ENCODE peak calls at places on chromosomes 16 and 17, in five cellular contexts. C is lung, P is choroid plexus epithelial cell, N is A673, O is epithelial cell of esophagus. W is an unnamed sample.

GRCh38 chr16:27408602-27409031 is 6.6 kb downstream of the IL21R start:
- DNase-seq in C (no peak), P (no peak), N (no peak), O (peak; percentile 62), W (no peak)

GRCh38 chr17:49906511-49907136 is 58.8 kb upstream of the TAC4 start:
- DNase-seq in C (no peak), P (no peak), N (no peak), O (no peak), W (no peak)

GRCh38 chr17:66190738-66191606 is 961 bp downstream of the CEP112 start:
- DNase-seq in C (no peak), P (peak; percentile 84), N (peak; percentile 22), O (peak; percentile 6), W (no peak)

GRCh38 chr17:80297996-80298560 is 37.4 kb downstream of the RNF213 start:
- DNase-seq in C (no peak), P (no peak), N (no peak), O (no peak), W (no peak)

GRCh38 chr16:78515421-78515820 is 416.0 kb downstream of the WWOX start:
- DNase-seq in C (no peak), P (no peak), N (no peak), O (no peak), W (no peak)

GRCh38 chr16:54342001-54342776 is 55.6 kb upstream of the IRX3 start:
- DNase-seq in C (peak; percentile 67), P (peak; percentile 36), N (peak; percentile 8), O (peak; percentile 55), W (no peak)

GRCh38 chr16:79476580-79476979 is 124.0 kb downstream of the MAF start:
- DNase-seq in C (no peak), P (no peak), N (no peak), O (no peak), W (no peak)

GRCh38 chr17:17523714-17524075 is 27.5 kb upstream of the RASD1 start:
- DNase-seq in C (no peak), P (peak; percentile 81), N (no peak), O (no peak), W (no peak)

GRCh38 chr17:76904116-76904515 is 35.9 kb downstream of the MGAT5B start:
- DNase-seq in C (no peak), P (no peak), N (no peak), O (no peak), W (no peak)

GRCh38 chr16:86406056-86406455 is 104.3 kb upstream of the FOXF1 start:
- DNase-seq in C (no peak), P (peak; percentile 36), N (no peak), O (no peak), W (no peak)

GRCh38 chr17:38705803-38706624 is 941 bp downstream of the MLLT6 start:
- DNase-seq in C (no peak), P (no peak), N (peak; percentile 44), O (peak; percentile 29), W (no peak)

GRCh38 chr17:41437769-41438168 is 3.0 kb downstream of the KRT38 start:
- DNase-seq in C (no peak), P (no peak), N (no peak), O (no peak), W (no peak)

GRCh38 chr17:57523926-57524634 is 221.0 kb downstream of the CCDC182 start:
- DNase-seq in C (peak; percentile 63), P (peak; percentile 47), N (no peak), O (peak; percentile 96), W (no peak)

GRCh38 chr17:66115246-66115645 is 76.7 kb downstream of the CEP112 start:
- DNase-seq in C (no peak), P (peak; percentile 62), N (no peak), O (no peak), W (no peak)

GRCh38 chr17:56593741-56594527 is 435 bp downstream of the NOG start:
- DNase-seq in C (peak; percentile 63), P (peak; percentile 61), N (peak; percentile 65), O (peak; percentile 73), W (peak; percentile 40)

GRCh38 chr17:7235693-7236665 is 1.7 kb upstream of the DVL2 start:
- DNase-seq in C (no peak), P (peak; percentile 62), N (no peak), O (peak; percentile 66), W (no peak)

GRCh38 chr17:34371405-34371804 is 8.4 kb upstream of the CCL1 start:
- DNase-seq in C (no peak), P (no peak), N (no peak), O (no peak), W (no peak)

DNA sequence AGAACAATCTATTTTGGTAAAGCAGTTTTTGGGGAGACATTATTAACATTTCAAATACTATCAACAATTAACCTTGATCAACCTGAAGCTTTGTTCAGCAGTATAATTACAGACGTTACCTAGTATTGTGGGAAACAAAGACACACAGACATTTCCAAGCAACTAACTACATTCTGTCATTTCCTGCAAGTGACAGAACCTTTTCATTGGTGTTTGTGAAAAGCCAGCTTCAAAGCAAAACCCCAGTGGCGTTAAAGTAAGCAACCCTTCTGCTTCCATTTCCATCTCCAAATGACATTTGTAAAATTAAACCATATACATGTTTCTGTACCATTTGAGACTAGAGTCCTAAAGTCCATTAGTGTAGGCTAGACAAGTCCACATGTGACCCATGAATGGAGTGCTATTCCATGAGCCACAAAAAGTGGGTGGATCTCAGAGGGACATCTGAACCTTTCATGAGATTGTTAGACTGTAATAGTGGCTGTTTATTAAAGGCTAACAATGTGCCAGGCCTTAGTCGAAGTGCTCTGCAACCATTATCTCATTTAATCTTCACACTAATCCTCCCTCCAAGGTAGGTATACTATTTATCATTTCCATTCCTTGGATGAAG is 101.2 kb downstream of the SSH2 start:
- DNase-seq in C (no peak), P (no peak), N (no peak), O (no peak), W (no peak)
- TF ChIP-seq CTCF in C (no peak), P (no peak), N (no peak), O (no peak), W (no peak)

DNA sequence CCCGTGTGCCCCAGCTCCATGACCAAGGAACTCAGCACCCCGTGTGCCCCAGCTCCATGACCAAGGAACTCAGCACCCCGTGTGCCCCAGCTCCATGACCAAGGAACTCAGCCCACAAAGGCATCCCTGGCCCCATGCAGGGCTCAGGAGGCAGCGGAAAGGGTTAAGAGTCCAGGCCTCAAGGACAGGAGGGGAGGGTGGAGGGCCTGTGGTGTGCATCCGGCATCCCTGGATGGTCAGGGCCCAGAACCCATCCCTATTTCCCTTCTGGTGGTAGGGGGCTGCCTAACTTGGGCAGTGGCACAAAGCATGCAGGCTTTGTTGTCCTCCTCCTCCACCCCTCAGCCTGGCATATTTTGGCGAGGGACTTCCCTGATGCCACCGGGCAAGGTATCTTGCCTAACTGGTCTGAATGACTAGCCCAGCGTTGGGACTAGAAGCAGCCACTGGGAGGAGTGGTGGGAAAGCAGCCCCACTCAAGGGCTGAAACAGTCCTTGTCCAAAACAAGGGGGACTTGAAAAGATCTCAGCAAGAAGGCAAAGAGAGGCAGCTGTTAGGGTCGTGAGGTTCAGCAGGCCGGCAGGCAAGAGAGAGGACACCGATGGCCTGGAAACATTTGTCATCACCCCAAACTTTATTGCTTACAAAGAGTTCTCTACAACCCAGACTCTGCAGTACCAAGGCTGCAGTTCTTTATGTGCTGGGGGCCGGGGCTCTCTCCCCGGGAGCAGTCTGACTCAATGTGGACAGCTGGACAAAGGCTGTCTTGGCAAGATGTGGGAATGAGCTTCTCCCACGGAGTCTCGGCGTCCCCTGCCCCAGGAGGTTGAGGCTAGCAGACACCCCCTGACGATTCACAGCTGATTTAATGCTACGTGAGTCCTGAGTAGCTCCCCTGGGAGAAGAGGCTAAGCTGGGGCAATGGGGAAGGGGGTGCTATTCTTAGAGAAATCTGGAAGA is 902 bp upstream of the SPATA32 start:
- DNase-seq in C (no peak), P (peak; percentile 86), N (no peak), O (peak; percentile 56), W (no peak)
- TF ChIP-seq CTCF in C (no peak), P (peak; percentile 43), N (no peak), O (peak; percentile 39), W (no peak)

GRCh38 chr16:28946681-28947080 is 4.1 kb upstream of the NFATC2IP start:
- DNase-seq in C (no peak), P (no peak), N (no peak), O (no peak), W (no peak)

GRCh38 chr16:28951410-28951943 is 740 bp downstream of the NFATC2IP start:
- DNase-seq in C (peak; percentile 43), P (no peak), N (no peak), O (peak; percentile 33), W (no peak)

DNA sequence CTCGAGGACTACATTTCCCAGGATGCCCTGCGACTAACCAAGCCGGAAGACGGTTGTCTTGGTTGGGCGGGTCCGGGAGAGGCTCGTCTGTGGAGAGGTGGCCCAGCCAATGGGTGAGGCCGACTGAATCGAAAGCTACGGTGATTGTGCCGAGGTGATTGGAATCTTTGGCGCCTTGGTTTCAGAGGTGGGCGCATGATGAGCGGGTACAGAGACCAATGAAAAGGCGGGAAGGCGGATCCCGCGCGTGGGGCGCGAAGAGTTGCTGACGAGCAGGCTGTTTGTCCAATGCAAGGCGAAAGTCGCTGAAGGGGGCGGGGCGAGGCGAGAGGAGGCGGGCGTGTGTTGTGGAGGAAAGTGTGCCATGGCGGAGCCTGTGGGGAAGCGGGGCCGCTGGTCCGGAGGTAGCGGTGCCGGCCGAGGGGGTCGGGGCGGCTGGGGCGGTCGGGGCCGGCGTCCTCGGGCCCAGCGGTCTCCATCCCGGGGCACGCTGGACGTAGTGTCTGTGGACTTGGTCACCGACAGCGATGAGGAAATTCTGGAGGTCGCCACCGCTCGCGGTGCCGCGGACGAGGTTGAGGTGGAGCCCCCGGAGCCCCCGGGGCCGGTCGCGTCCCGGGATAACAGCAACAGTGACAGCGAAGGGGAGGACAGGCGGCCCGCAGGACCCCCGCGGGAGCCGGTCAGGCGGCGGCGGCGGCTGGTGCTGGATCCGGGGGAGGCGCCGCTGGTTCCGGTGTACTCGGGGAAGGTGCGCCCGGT is at the start of gene NFATC2IP:
- DNase-seq in C (peak; percentile 100), P (peak; percentile 100), N (peak; percentile 100), O (peak; percentile 100), W (peak; percentile 98)
- TF ChIP-seq CTCF in C (no peak), P (no peak), N (no peak), O (no peak), W (no peak)

GRCh38 chr16:84979516-84979915 is 31.8 kb downstream of the ZDHHC7 start:
- DNase-seq in C (no peak), P (no peak), N (no peak), O (peak; percentile 81), W (no peak)

GRCh38 chr16:84983308-84983707 is 28.0 kb downstream of the ZDHHC7 start:
- DNase-seq in C (peak; percentile 53), P (no peak), N (no peak), O (no peak), W (no peak)

GRCh38 chr16:84986102-84986501 is 25.2 kb downstream of the ZDHHC7 start:
- DNase-seq in C (no peak), P (no peak), N (no peak), O (peak; percentile 22), W (no peak)

GRCh38 chr16:84985079-84986065 is 26.0 kb downstream of the ZDHHC7 start:
- DNase-seq in C (no peak), P (peak; percentile 81), N (no peak), O (peak; percentile 71), W (no peak)

DNA sequence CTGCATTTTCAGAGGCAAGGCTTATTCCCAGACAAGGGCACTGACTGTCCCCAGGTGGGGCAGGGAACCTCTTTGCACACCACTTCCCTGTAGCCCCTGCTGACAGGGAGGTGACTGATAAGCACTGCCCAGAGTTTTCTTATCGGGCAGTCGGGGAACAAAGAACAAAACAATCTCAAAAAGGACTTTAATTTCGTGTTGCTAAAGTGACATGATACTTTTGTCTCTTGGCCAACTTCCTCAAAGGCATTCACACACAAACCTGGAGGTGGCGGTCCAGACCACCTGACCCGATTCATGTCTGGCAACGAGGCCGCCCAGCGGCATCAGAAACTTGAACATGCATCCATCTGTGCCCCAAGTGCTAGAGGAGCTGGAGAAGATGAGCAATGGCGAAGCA is 28.9 kb downstream of the ZDHHC7 start:
- DNase-seq in C (no peak), P (no peak), N (no peak), O (no peak), W (no peak)
- TF ChIP-seq CTCF in C (no peak), P (no peak), N (no peak), O (peak; percentile 13), W (no peak)